ENCODE peak calls at places on chromosomes 11 and 22, in four cellular contexts. One of them, this sample, is unnamed.

GRCh38 chr22:32311551-32312071 is 46.1 kb upstream of the RFPL3 start:
- DNase-seq in fibroblast of lung: no peak
- DNase-seq in lung: no peak
- DNase-seq in AG09309: no peak
- DNase-seq in this sample: no peak

GRCh38 chr11:75597636-75598035 is 35.6 kb downstream of the SERPINH1 start:
- DNase-seq in fibroblast of lung: no peak
- DNase-seq in lung: no peak
- DNase-seq in AG09309: no peak
- DNase-seq in this sample: peak

GRCh38 chr11:47512701-47513100 is 40.2 kb downstream of the CELF1 start:
- DNase-seq in fibroblast of lung: no peak
- DNase-seq in lung: no peak
- DNase-seq in AG09309: no peak
- DNase-seq in this sample: no peak

GRCh38 chr11:46597155-46597554 is 3.3 kb upstream of the AMBRA1 start:
- DNase-seq in fibroblast of lung: no peak
- DNase-seq in lung: no peak
- DNase-seq in AG09309: no peak
- DNase-seq in this sample: no peak

GRCh38 chr11:1263036-1263435 is 40.2 kb downstream of the MUC5B start:
- DNase-seq in fibroblast of lung: no peak
- DNase-seq in lung: no peak
- DNase-seq in AG09309: no peak
- DNase-seq in this sample: no peak

GRCh38 chr11:65649656-65650546 is 12.0 kb downstream of the SIPA1 start:
- DNase-seq in fibroblast of lung: no peak
- DNase-seq in lung: no peak
- DNase-seq in AG09309: no peak
- DNase-seq in this sample: no peak

GRCh38 chr11:68127791-68128681 is 6.8 kb upstream of the CHKA start:
- DNase-seq in fibroblast of lung: peak
- DNase-seq in lung: peak
- DNase-seq in AG09309: no peak
- DNase-seq in this sample: no peak

GRCh38 chr11:23620617-23621016 is 760.3 kb upstream of the CCDC179 start:
- DNase-seq in fibroblast of lung: peak
- DNase-seq in lung: no peak
- DNase-seq in AG09309: no peak
- DNase-seq in this sample: no peak

GRCh38 chr11:827146-827860 is 416 bp upstream of the CRACR2B start:
- DNase-seq in fibroblast of lung: no peak
- DNase-seq in lung: peak
- DNase-seq in AG09309: no peak
- DNase-seq in this sample: no peak

GRCh38 chr11:68040957-68041591 is 2.2 kb downstream of the TCIRG1 start:
- DNase-seq in fibroblast of lung: no peak
- DNase-seq in lung: no peak
- DNase-seq in AG09309: no peak
- DNase-seq in this sample: no peak

GRCh38 chr11:133787379-133788103 is 57.8 kb downstream of the SPATA19 start:
- DNase-seq in fibroblast of lung: no peak
- DNase-seq in lung: no peak
- DNase-seq in AG09309: no peak
- DNase-seq in this sample: no peak

GRCh38 chr11:115548878-115549528 is 44.8 kb upstream of the CADM1 start:
- DNase-seq in fibroblast of lung: no peak
- DNase-seq in lung: no peak
- DNase-seq in AG09309: no peak
- DNase-seq in this sample: no peak

GRCh38 chr11:47672283-47672730 is 29.9 kb upstream of the MTCH2 start:
- DNase-seq in fibroblast of lung: peak
- DNase-seq in lung: no peak
- DNase-seq in AG09309: no peak
- DNase-seq in this sample: peak

GRCh38 chr11:830295-831131 is 2.2 kb upstream of the CD151 start:
- DNase-seq in fibroblast of lung: peak
- DNase-seq in lung: peak
- DNase-seq in AG09309: no peak
- DNase-seq in this sample: peak

GRCh38 chr11:33373636-33374035 is 116.5 kb downstream of the HIPK3 start:
- DNase-seq in fibroblast of lung: peak
- DNase-seq in lung: no peak
- DNase-seq in AG09309: no peak
- DNase-seq in this sample: no peak

GRCh38 chr11:66547662-66548009 is 933 bp downstream of the ACTN3 start:
- DNase-seq in fibroblast of lung: no peak
- DNase-seq in lung: no peak
- DNase-seq in AG09309: no peak
- DNase-seq in this sample: no peak

GRCh38 chr22:36610567-36610966 is 81.6 kb upstream of the EIF3D start:
- DNase-seq in fibroblast of lung: no peak
- DNase-seq in lung: no peak
- DNase-seq in AG09309: no peak
- DNase-seq in this sample: no peak

GRCh38 chr11:118338637-118339061 is 3.9 kb downstream of the CD3D start:
- DNase-seq in fibroblast of lung: no peak
- DNase-seq in lung: no peak
- DNase-seq in AG09309: no peak
- DNase-seq in this sample: peak

GRCh38 chr11:1988667-1989317 is 8.8 kb downstream of the H19 start:
- DNase-seq in fibroblast of lung: no peak
- DNase-seq in lung: no peak
- DNase-seq in AG09309: no peak
- DNase-seq in this sample: no peak

GRCh38 chr11:11876458-11876857 is 34.7 kb downstream of the USP47 start:
- DNase-seq in fibroblast of lung: no peak
- DNase-seq in lung: no peak
- DNase-seq in AG09309: no peak
- DNase-seq in this sample: peak

GRCh38 chr11:34358258-34358665 is 452 bp upstream of the ABTB2 start:
- DNase-seq in fibroblast of lung: peak
- DNase-seq in lung: peak
- DNase-seq in AG09309: no peak
- DNase-seq in this sample: peak

GRCh38 chr11:81644239-81644840 is 1089.3 kb downstream of the FAM181B start:
- DNase-seq in fibroblast of lung: peak
- DNase-seq in lung: no peak
- DNase-seq in AG09309: peak
- DNase-seq in this sample: peak

GRCh38 chr11:2693271-2693833 is 6.4 kb downstream of the KCNQ1OT1 start:
- DNase-seq in fibroblast of lung: no peak
- DNase-seq in lung: no peak
- DNase-seq in AG09309: no peak
- DNase-seq in this sample: no peak

GRCh38 chr11:37141707-37142106 is 543.7 kb upstream of the RAG2 start:
- DNase-seq in fibroblast of lung: no peak
- DNase-seq in lung: no peak
- DNase-seq in AG09309: no peak
- DNase-seq in this sample: peak

GRCh38 chr11:2447253-2447950 is 2.6 kb downstream of the KCNQ1 start:
- DNase-seq in fibroblast of lung: no peak
- DNase-seq in lung: no peak
- DNase-seq in AG09309: no peak
- DNase-seq in this sample: no peak

GRCh38 chr11:86228967-86229330 is 15.6 kb upstream of the EED start:
- DNase-seq in fibroblast of lung: no peak
- DNase-seq in lung: no peak
- DNase-seq in AG09309: no peak
- DNase-seq in this sample: peak

GRCh38 chr11:124115782-124116616 is 749 bp downstream of the VWA5A start:
- DNase-seq in fibroblast of lung: no peak
- DNase-seq in lung: peak
- DNase-seq in AG09309: no peak
- DNase-seq in this sample: peak

GRCh38 chr11:6911946-6912345 is 8.9 kb upstream of the OR2D3 start:
- DNase-seq in fibroblast of lung: peak
- DNase-seq in lung: no peak
- DNase-seq in AG09309: no peak
- DNase-seq in this sample: peak

GRCh38 chr11:25737071-25737675 is 594.8 kb upstream of the ANO3 start:
- DNase-seq in fibroblast of lung: no peak
- DNase-seq in lung: no peak
- DNase-seq in AG09309: no peak
- DNase-seq in this sample: no peak

GRCh38 chr11:25733777-25734176 is 598.2 kb upstream of the ANO3 start:
- DNase-seq in fibroblast of lung: no peak
- DNase-seq in lung: no peak
- DNase-seq in AG09309: no peak
- DNase-seq in this sample: peak

GRCh38 chr11:25734592-25735211 is 597.2 kb upstream of the ANO3 start:
- DNase-seq in fibroblast of lung: peak
- DNase-seq in lung: no peak
- DNase-seq in AG09309: no peak
- DNase-seq in this sample: peak
- TF ChIP-seq CTCF in fibroblast of lung: no peak
- TF ChIP-seq CTCF in lung: no peak
- TF ChIP-seq CTCF in AG09309: no peak
- TF ChIP-seq CTCF in this sample: peak

DNA sequence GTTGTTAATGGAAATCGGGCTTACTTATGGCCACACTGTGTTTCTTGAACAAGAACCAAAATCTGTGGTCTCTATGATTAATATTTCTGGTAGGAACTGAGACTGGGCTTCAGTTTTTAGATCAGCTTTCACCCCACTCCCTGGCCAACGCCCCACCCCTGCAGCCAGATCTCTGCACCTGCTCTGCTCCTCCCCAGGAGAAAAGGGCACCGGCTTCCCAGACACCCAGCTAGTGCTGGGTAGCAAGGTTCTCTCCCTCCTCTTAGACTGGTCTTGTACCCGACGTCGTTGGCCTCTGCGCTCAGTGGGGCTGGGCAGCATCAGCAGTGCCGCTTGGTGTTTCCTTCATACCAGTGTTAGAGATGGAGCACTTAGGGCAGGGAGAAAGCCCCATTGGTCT is 17.0 kb upstream of the CTTN start:
- DNase-seq in fibroblast of lung: no peak
- DNase-seq in lung: no peak
- DNase-seq in AG09309: no peak
- DNase-seq in this sample: no peak
- H3K4me3 ChIP-seq in fibroblast of lung: no peak
- H3K4me3 ChIP-seq in lung: no peak
- H3K4me3 ChIP-seq in AG09309: no peak
- H3K4me3 ChIP-seq in this sample: no peak

GRCh38 chr22:31104869-31105268 is 2.5 kb downstream of the SELENOM start:
- DNase-seq in fibroblast of lung: peak
- DNase-seq in lung: no peak
- DNase-seq in AG09309: no peak
- DNase-seq in this sample: peak
- TF ChIP-seq CTCF in fibroblast of lung: peak
- TF ChIP-seq CTCF in lung: no peak
- TF ChIP-seq CTCF in AG09309: peak
- TF ChIP-seq CTCF in this sample: peak

DNA sequence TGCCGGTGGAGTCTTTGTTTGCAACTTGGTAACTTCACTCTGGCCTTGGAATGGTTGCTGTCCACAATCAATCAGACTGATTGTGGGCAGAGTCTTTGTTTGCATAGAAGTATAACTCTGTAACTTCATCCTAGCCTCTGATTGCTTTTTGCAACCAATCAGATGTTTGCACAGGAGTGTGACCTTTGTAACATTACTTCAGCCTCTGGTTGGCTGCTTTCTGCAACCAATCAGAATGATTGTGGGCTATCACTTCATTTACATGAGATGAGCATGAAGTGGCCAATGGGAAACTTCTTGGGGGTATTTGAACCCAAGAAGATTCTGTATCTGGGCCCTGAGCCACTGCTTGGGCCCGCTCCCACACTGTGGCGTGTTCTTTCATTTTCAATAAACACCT is 79.6 kb upstream of the CLDN5 start:
- DNase-seq in fibroblast of lung: no peak
- DNase-seq in lung: no peak
- DNase-seq in AG09309: no peak
- DNase-seq in this sample: no peak
- H3K4me3 ChIP-seq in fibroblast of lung: no peak
- H3K4me3 ChIP-seq in lung: no peak
- H3K4me3 ChIP-seq in AG09309: no peak
- H3K4me3 ChIP-seq in this sample: no peak

GRCh38 chr22:28951969-28952521 is 68.7 kb downstream of the ZNRF3 start:
- DNase-seq in fibroblast of lung: peak
- DNase-seq in lung: no peak
- DNase-seq in AG09309: peak
- DNase-seq in this sample: no peak
- TF ChIP-seq CTCF in fibroblast of lung: no peak
- TF ChIP-seq CTCF in lung: no peak
- TF ChIP-seq CTCF in AG09309: peak
- TF ChIP-seq CTCF in this sample: peak